ENCODE peak calls at places on chromosomes 12 and 14, in ten cellular contexts. D, V, T, W, L, A, F, B, U and Z are unnamed samples.

GRCh38 chr14:75063013-75063412 is 811 bp downstream of the ACYP1 start:
- DNase-seq in F (peak), V (no peak), D (no peak), B (no peak), T (no peak), A (no peak), W (no peak), L (no peak), U (no peak), Z (no peak)

GRCh38 chr12:12720052-12720451 is 2.9 kb downstream of the CDKN1B start:
- DNase-seq in L (no peak), W (no peak), B (no peak), D (no peak), V (no peak), F (peak), T (no peak), A (no peak), U (no peak), Z (no peak)

GRCh38 chr14:56782701-56783100 is 27.6 kb downstream of the OTX2 start:
- DNase-seq in D (no peak), A (no peak), U (no peak), L (no peak), F (no peak), W (no peak), T (no peak), V (no peak), B (peak), Z (no peak)

GRCh38 chr14:72594099-72594901 is 299.6 kb downstream of the DPF3 start:
- DNase-seq in W (no peak), D (no peak), T (no peak), L (no peak), V (no peak), U (no peak), B (no peak), A (no peak), F (no peak), Z (no peak)

GRCh38 chr12:70236990-70237389 is 6.2 kb upstream of the CNOT2 start:
- DNase-seq in V (peak), U (no peak), T (no peak), W (no peak), L (peak), A (no peak), B (no peak), D (peak), F (no peak), Z (peak)

GRCh38 chr14:62694075-62694474 is 351.2 kb downstream of the KCNH5 start:
- DNase-seq in W (peak), U (peak), F (no peak), L (no peak), B (peak), V (no peak), D (no peak), T (peak), A (no peak), Z (no peak)

GRCh38 chr12:9344540-9344939 is 136.3 kb upstream of the PZP start:
- DNase-seq in D (no peak), V (no peak), B (no peak), W (no peak), U (peak), F (no peak), L (no peak), T (peak), A (no peak), Z (no peak)

GRCh38 chr12:55707841-55708694 is at the start of gene ITGA7:
- DNase-seq in W (no peak), U (peak), T (no peak), A (peak), V (peak), F (peak), B (peak), D (peak), L (peak), Z (peak)

GRCh38 chr12:116040412-116040811 is 237.1 kb downstream of the MED13L start:
- DNase-seq in V (no peak), A (no peak), U (no peak), B (no peak), T (no peak), W (peak), D (no peak), L (no peak), F (no peak), Z (no peak)

GRCh38 chr12:119227292-119227691 is 48.6 kb downstream of the HSPB8 start:
- DNase-seq in A (no peak), F (no peak), W (no peak), V (no peak), D (no peak), L (no peak), T (no peak), B (no peak), U (no peak), Z (no peak)

GRCh38 chr14:76112889-76113611 is 38.7 kb upstream of the GPATCH2L start:
- DNase-seq in T (no peak), V (peak), D (peak), L (peak), F (no peak), B (no peak), A (no peak), U (no peak), W (no peak), Z (no peak)
- H3K9ac ChIP-seq in T (no peak), V (no peak), D (peak), L (no peak), F (no peak), B (no peak), A (no peak), U (no peak), W (no peak), Z (peak)

DNA sequence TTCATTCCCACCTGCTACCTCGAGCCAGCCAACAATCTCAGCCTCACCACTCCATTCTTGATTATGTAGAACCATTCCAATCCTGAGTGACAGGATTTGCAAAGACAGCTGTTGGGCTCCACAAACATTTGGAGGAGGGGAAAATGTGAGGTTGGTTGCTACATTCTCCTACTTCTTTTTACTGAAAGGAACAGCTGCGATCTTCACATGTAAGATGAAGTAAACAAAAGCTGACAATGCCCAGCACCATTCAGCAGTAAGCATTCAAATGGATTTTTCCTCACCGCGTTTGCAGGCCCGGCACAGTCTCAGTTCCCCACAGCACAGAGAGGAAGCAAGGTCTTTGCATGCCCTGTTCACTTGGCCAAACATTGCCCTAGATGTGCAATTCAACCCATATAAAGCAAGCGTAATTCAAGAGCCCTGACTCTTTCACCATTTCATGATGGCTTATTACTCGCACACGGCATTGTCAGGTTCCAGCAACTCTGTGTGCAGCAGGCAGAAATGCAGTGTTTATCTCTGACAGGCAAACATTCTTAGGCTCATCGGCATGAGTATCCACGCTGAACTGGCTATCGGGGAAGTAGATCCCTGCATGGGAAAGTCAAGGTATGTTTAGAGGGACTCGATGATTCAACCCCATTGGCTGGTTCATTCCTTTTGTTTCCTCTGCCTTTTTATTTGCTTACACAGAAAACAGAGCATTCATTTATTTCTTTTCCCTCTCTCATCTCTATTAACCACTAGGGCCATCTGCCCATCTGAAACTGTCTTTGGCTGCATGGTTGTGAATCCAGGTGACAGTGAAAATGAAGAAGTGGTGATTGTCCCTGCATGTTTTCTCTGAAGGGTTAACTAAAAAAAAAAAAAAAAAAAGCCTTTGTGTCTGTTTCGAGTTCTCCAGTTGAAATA is 236.1 kb upstream of the PLEKHG7 start:
- DNase-seq in W (peak), F (peak), D (peak), T (peak), U (peak), B (peak), A (no peak), L (peak), V (peak), Z (peak)
- H3K9ac ChIP-seq in W (no peak), F (peak), D (no peak), T (no peak), U (no peak), B (no peak), A (no peak), L (no peak), V (no peak), Z (no peak)

GRCh38 chr14:64293976-64294671 is at the start of gene ESR2:
- DNase-seq in U (peak), D (peak), V (peak), T (peak), B (peak), F (peak), L (peak), W (peak), A (peak), Z (peak)
- H3K9ac ChIP-seq in U (peak), D (peak), V (no peak), T (no peak), B (no peak), F (peak), L (no peak), W (no peak), A (no peak), Z (peak)

DNA sequence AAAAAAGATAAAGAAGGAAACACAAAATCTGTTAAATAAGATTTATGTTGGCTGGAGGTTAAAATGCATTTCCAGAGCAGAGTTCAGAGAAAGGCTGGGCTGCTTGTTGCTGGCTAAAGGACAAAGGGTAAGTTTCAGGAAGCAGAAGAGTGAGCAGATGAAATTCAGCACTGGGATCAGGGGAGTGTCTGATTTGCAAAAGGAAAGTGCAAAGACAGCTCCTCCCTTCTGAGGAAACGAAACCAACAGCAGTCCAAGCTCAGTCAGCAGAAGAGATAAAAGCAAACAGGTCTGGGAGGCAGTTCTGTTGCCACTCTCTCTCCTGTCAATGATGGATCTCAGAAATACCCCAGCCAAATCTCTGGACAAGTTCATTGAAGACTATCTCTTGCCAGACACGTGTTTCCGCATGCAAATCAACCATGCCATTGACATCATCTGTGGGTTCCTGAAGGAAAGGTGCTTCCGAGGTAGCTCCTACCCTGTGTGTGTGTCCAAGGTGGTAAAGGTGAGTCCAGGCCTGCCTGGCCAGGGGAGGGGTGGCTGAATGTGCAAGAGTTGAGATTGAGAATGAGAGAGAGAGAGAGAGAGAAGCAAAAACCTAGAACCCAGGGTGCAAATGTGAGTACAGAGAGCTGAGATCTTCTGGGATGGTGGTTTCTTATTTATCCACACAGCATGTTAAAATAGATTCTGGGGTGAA is at the start of gene OAS1:
- DNase-seq in T (peak), W (peak), B (peak), D (no peak), L (no peak), A (no peak), F (peak), U (peak), V (peak), Z (peak)
- H3K9ac ChIP-seq in T (no peak), W (no peak), B (no peak), D (no peak), L (no peak), A (peak), F (peak), U (peak), V (no peak), Z (peak)

GRCh38 chr12:24738436-24738835 is 210.5 kb downstream of the BCAT1 start:
- DNase-seq in B (no peak), F (no peak), W (peak), A (no peak), T (no peak), U (no peak), L (no peak), V (no peak), D (no peak), Z (no peak)
- H3K9ac ChIP-seq in B (no peak), F (no peak), W (no peak), A (no peak), T (no peak), U (no peak), L (no peak), V (no peak), D (no peak), Z (no peak)

GRCh38 chr12:1884651-1885050 is 33.8 kb downstream of the CACNA2D4 start:
- DNase-seq in V (no peak), D (no peak), L (no peak), W (no peak), B (no peak), U (no peak), A (peak), T (no peak), F (no peak), Z (no peak)

GRCh38 chr12:1883513-1883912 is 34.9 kb downstream of the CACNA2D4 start:
- DNase-seq in A (peak), D (no peak), F (no peak), L (no peak), T (no peak), W (no peak), U (no peak), V (no peak), B (no peak), Z (no peak)

GRCh38 chr12:1886396-1887008 is 31.9 kb downstream of the CACNA2D4 start:
- DNase-seq in B (no peak), W (no peak), A (no peak), T (no peak), D (no peak), L (peak), F (no peak), U (no peak), V (no peak), Z (peak)

GRCh38 chr12:1885082-1885596 is 33.3 kb downstream of the CACNA2D4 start:
- DNase-seq in F (no peak), D (no peak), B (no peak), U (no peak), A (no peak), W (no peak), V (no peak), L (no peak), T (no peak), Z (no peak)

GRCh38 chr12:1885605-1886245 is 32.7 kb downstream of the CACNA2D4 start:
- DNase-seq in A (no peak), V (no peak), U (no peak), F (no peak), W (no peak), B (no peak), T (no peak), L (peak), D (no peak), Z (no peak)
- H3K9ac ChIP-seq in A (no peak), V (no peak), U (no peak), F (no peak), W (no peak), B (no peak), T (no peak), L (no peak), D (no peak), Z (no peak)